ENCODE peak calls at places on chromosomes 7 and 10, in five cellular contexts. C is activated naive CD4-positive, alpha-beta T cell; Y is hypothalamus; E is colonic mucosa; Q is upper lobe of right lung. T is an unnamed sample.

GRCh38 chr7:66741-67140 is 125.6 kb upstream of the FAM20C start:
- DNase-seq in E (no peak), Y (no peak), Q (peak), C (no peak), T (no peak)

GRCh38 chr7:157477550-157478212 is 140.9 kb downstream of the DNAJB6 start:
- DNase-seq in Q (peak), E (no peak), C (no peak), Y (no peak), T (peak)

GRCh38 chr7:38187794-38188472 is 9.9 kb downstream of the STARD3NL start:
- DNase-seq in Q (no peak), Y (no peak), C (no peak), E (no peak), T (no peak)

GRCh38 chr10:113045155-113046055 is 95.4 kb downstream of the TCF7L2 start:
- DNase-seq in E (no peak), Q (peak), C (no peak), Y (no peak), T (no peak)

GRCh38 chr7:155770186-155770585 is 42.1 kb downstream of the SHH start:
- DNase-seq in C (no peak), E (no peak), Q (no peak), Y (no peak), T (no peak)

GRCh38 chr7:25694690-25695089 is 457.3 kb upstream of the NFE2L3 start:
- DNase-seq in Y (no peak), Q (no peak), C (no peak), E (no peak), T (no peak)

GRCh38 chr10:15188629-15189028 is 20.1 kb upstream of the NMT2 start:
- DNase-seq in Q (no peak), E (no peak), Y (no peak), C (no peak), T (no peak)

GRCh38 chr10:30248728-30249127 is 100.3 kb downstream of the MTPAP start:
- DNase-seq in Y (no peak), C (no peak), Q (no peak), E (no peak), T (no peak)

GRCh38 chr10:62993121-62993520 is 140.0 kb upstream of the NRBF2 start:
- DNase-seq in Y (no peak), C (no peak), Q (no peak), E (no peak), T (no peak)